ENCODE peak calls at places on chromosome 12, in eight cellular contexts. C, O, J, X, H, I, G and Q are unnamed samples.

GRCh38 chr12:53966070-53966384 is 6.9 kb upstream of the HOXC11 start:
- DNase-seq in X (no peak), O (no peak), J (no peak), G (no peak), H (no peak), C (no peak), I (no peak), Q (no peak)

GRCh38 chr12:131123817-131124216 is 170.1 kb downstream of the ADGRD1 start:
- DNase-seq in C (no peak), X (no peak), J (no peak), G (no peak), I (no peak), H (no peak), O (no peak), Q (no peak)

GRCh38 chr12:64556231-64556630 is 54.1 kb upstream of the RASSF3 start:
- DNase-seq in O (no peak), I (no peak), G (no peak), C (no peak), J (no peak), X (no peak), H (no peak), Q (no peak)

GRCh38 chr12:38327356-38327755 is 10.8 kb downstream of the ALG10B start:
- DNase-seq in J (no peak), G (no peak), O (no peak), H (no peak), I (no peak), X (no peak), C (no peak), Q (no peak)

GRCh38 chr12:94041833-94042232 is 106.5 kb upstream of the PLXNC1 start:
- DNase-seq in J (no peak), H (no peak), C (no peak), G (no peak), O (no peak), X (no peak), I (no peak), Q (no peak)

GRCh38 chr12:38399711-38400205 is 83.2 kb downstream of the ALG10B start:
- DNase-seq in H (no peak), G (no peak), I (no peak), J (no peak), C (no peak), O (no peak), X (no peak), Q (no peak)

GRCh38 chr12:132281021-132281420 is 48.4 kb downstream of the GALNT9 start:
- DNase-seq in O (no peak), J (no peak), C (peak; percentile 32), X (peak; percentile 21), G (no peak), H (no peak), I (no peak), Q (no peak)

GRCh38 chr12:10562306-10562933 is 51.0 kb downstream of the MAGOHB start:
- DNase-seq in X (no peak), I (peak; percentile 73), J (peak; percentile 50), C (peak; percentile 50), O (no peak), G (no peak), H (no peak), Q (peak; percentile 23)

GRCh38 chr12:104315326-104316224 is 12.0 kb downstream of the EID3 start:
- DNase-seq in C (no peak), G (no peak), H (no peak), J (no peak), X (no peak), I (peak; percentile 40), O (no peak), Q (no peak)

GRCh38 chr12:56801661-56802622 is 38.8 kb downstream of the HSD17B6 start:
- DNase-seq in J (no peak), H (no peak), O (no peak), C (no peak), I (no peak), G (no peak), X (no peak), Q (no peak)

GRCh38 chr12:106090586-106091411 is 48.0 kb downstream of the NUAK1 start:
- DNase-seq in O (peak; percentile 70), H (no peak), I (peak; percentile 75), C (no peak), X (no peak), J (no peak), G (no peak), Q (no peak)

GRCh38 chr12:108734200-108734906 is 3.0 kb upstream of the CORO1C start:
- DNase-seq in X (no peak), O (no peak), H (no peak), J (peak; percentile 42), G (peak; percentile 20), C (no peak), I (peak; percentile 86), Q (no peak)

GRCh38 chr12:468671-469389 is 9.1 kb downstream of the B4GALNT3 start:
- DNase-seq in C (no peak), J (no peak), I (no peak), G (no peak), O (no peak), X (no peak), H (no peak), Q (no peak)